ENCODE peak calls at places on chromosome 19, in seven cellular contexts. One of them, this sample, is unnamed.
A peak's percentile ranks its signal among the peaks of the same experiment; 100 is the strongest.

GRCh38 chr19:47514151-47514868 is 553 bp downstream of the NAPA start:
- DNase-seq in PC-3: no peak
- DNase-seq in tibial nerve: no peak
- DNase-seq in dorsolateral prefrontal cortex: no peak
- DNase-seq in heart right ventricle: no peak
- DNase-seq in upper lobe of left lung: peak; percentile 56
- DNase-seq in lower lobe of right lung: no peak
- DNase-seq in this sample: no peak

GRCh38 chr19:16442386-16443276 is 29.1 kb downstream of the EPS15L1 start:
- DNase-seq in PC-3: no peak
- DNase-seq in tibial nerve: no peak
- DNase-seq in dorsolateral prefrontal cortex: no peak
- DNase-seq in heart right ventricle: peak; percentile 57
- DNase-seq in upper lobe of left lung: no peak
- DNase-seq in lower lobe of right lung: peak; percentile 63
- DNase-seq in this sample: no peak

GRCh38 chr19:54554896-54555295 is 18.7 kb upstream of the LILRA2 start:
- DNase-seq in PC-3: no peak
- DNase-seq in tibial nerve: no peak
- DNase-seq in dorsolateral prefrontal cortex: no peak
- DNase-seq in heart right ventricle: no peak
- DNase-seq in upper lobe of left lung: no peak
- DNase-seq in lower lobe of right lung: no peak
- DNase-seq in this sample: peak; percentile 39

GRCh38 chr19:23401086-23401485 is 5.8 kb upstream of the ZNF91 start:
- DNase-seq in PC-3: no peak
- DNase-seq in tibial nerve: no peak
- DNase-seq in dorsolateral prefrontal cortex: no peak
- DNase-seq in heart right ventricle: no peak
- DNase-seq in upper lobe of left lung: no peak
- DNase-seq in lower lobe of right lung: no peak
- DNase-seq in this sample: no peak

GRCh38 chr19:16337809-16338469 is 13.3 kb downstream of the KLF2 start:
- DNase-seq in PC-3: no peak
- DNase-seq in tibial nerve: no peak
- DNase-seq in dorsolateral prefrontal cortex: no peak
- DNase-seq in heart right ventricle: no peak
- DNase-seq in upper lobe of left lung: peak; percentile 61
- DNase-seq in lower lobe of right lung: no peak
- DNase-seq in this sample: no peak

GRCh38 chr19:38726284-38726673 is 18.0 kb downstream of the CAPN12 start:
- DNase-seq in PC-3: no peak
- DNase-seq in tibial nerve: no peak
- DNase-seq in dorsolateral prefrontal cortex: no peak
- DNase-seq in heart right ventricle: peak; percentile 9
- DNase-seq in upper lobe of left lung: no peak
- DNase-seq in lower lobe of right lung: no peak
- DNase-seq in this sample: no peak

GRCh38 chr19:27887946-27888345 is 1325.0 kb downstream of the UQCRFS1 start:
- DNase-seq in PC-3: no peak
- DNase-seq in tibial nerve: no peak
- DNase-seq in dorsolateral prefrontal cortex: no peak
- DNase-seq in heart right ventricle: no peak
- DNase-seq in upper lobe of left lung: no peak
- DNase-seq in lower lobe of right lung: no peak
- DNase-seq in this sample: no peak

GRCh38 chr19:23972161-23972560 is 57.5 kb downstream of the ZNF726 start:
- DNase-seq in PC-3: no peak
- DNase-seq in tibial nerve: no peak
- DNase-seq in dorsolateral prefrontal cortex: no peak
- DNase-seq in heart right ventricle: no peak
- DNase-seq in upper lobe of left lung: peak; percentile 53
- DNase-seq in lower lobe of right lung: no peak
- DNase-seq in this sample: no peak

GRCh38 chr19:9847087-9847671 is 12.1 kb downstream of the PIN1 start:
- DNase-seq in PC-3: peak; percentile 86
- DNase-seq in tibial nerve: no peak
- DNase-seq in dorsolateral prefrontal cortex: peak; percentile 53
- DNase-seq in heart right ventricle: no peak
- DNase-seq in upper lobe of left lung: peak; percentile 78
- DNase-seq in lower lobe of right lung: no peak
- DNase-seq in this sample: no peak

GRCh38 chr19:56110515-56111448 is 10.3 kb downstream of the ZNF787 start:
- DNase-seq in PC-3: no peak
- DNase-seq in tibial nerve: no peak
- DNase-seq in dorsolateral prefrontal cortex: no peak
- DNase-seq in heart right ventricle: peak; percentile 65
- DNase-seq in upper lobe of left lung: peak; percentile 68
- DNase-seq in lower lobe of right lung: peak; percentile 74
- DNase-seq in this sample: no peak

DNA sequence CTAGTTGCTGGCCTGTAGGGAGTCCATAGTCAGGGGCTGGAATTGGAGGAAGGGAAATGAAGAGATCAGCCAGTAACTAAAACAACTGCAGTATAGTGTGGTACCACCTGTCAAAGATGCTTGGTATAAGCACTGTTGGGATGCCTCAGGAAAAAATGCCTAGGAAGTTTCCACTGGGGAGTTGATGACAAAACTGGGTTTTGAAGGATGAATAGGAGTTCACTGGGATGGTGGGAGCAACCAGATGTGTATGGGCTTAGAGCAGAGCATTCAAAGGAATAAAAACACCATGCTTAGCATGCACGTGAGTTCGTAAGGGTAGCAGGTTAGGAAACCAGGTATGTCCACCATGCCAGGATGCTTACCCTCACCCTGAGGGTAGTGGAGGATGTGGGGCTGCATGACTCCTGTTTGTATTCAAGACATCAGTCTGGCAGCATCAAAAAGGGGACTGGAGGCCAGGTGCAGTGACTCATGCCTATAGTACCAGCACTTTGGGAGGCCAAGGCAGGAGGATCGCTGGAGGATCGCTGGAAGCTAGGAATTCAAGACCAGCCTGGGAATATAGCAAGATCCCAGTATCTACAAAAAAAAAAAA is 7.1 kb downstream of the CATSPERD start:
- DNase-seq in PC-3: no peak
- DNase-seq in tibial nerve: no peak
- DNase-seq in dorsolateral prefrontal cortex: no peak
- DNase-seq in heart right ventricle: no peak
- DNase-seq in upper lobe of left lung: no peak
- DNase-seq in lower lobe of right lung: no peak
- DNase-seq in this sample: no peak
- H3K27ac ChIP-seq in PC-3: no peak overlapping the region
- H3K27ac ChIP-seq in tibial nerve: no peak overlapping the region
- H3K27ac ChIP-seq in dorsolateral prefrontal cortex: no peak overlapping the region
- H3K27ac ChIP-seq in heart right ventricle: no peak overlapping the region
- H3K27ac ChIP-seq in upper lobe of left lung: no peak overlapping the region
- H3K27ac ChIP-seq in lower lobe of right lung: no peak overlapping the region
- H3K27ac ChIP-seq in this sample: no peak overlapping the region

GRCh38 chr19:36113895-36114762 is 546 bp downstream of the POLR2I start:
- DNase-seq in PC-3: peak; percentile 25
- DNase-seq in tibial nerve: no peak
- DNase-seq in dorsolateral prefrontal cortex: peak; percentile 40
- DNase-seq in heart right ventricle: no peak
- DNase-seq in upper lobe of left lung: no peak
- DNase-seq in lower lobe of right lung: no peak
- DNase-seq in this sample: no peak
- TF ChIP-seq CTCF in PC-3: peak; percentile 30
- TF ChIP-seq CTCF in tibial nerve: no peak
- TF ChIP-seq CTCF in dorsolateral prefrontal cortex: no peak
- TF ChIP-seq CTCF in heart right ventricle: no peak
- TF ChIP-seq CTCF in upper lobe of left lung: no peak
- TF ChIP-seq CTCF in lower lobe of right lung: no peak
- TF ChIP-seq CTCF in this sample: no peak

GRCh38 chr19:49458567-49458903 is 5.5 kb downstream of the ALDH16A1 start:
- DNase-seq in PC-3: no peak
- DNase-seq in tibial nerve: no peak
- DNase-seq in dorsolateral prefrontal cortex: no peak
- DNase-seq in heart right ventricle: no peak
- DNase-seq in upper lobe of left lung: no peak
- DNase-seq in lower lobe of right lung: no peak
- DNase-seq in this sample: no peak
- H3K27ac ChIP-seq in PC-3: no peak overlapping the region
- H3K27ac ChIP-seq in tibial nerve: no peak overlapping the region
- H3K27ac ChIP-seq in dorsolateral prefrontal cortex: no peak overlapping the region
- H3K27ac ChIP-seq in heart right ventricle: no peak overlapping the region
- H3K27ac ChIP-seq in upper lobe of left lung: peak overlapping the region; percentile 76
- H3K27ac ChIP-seq in lower lobe of right lung: peak overlapping the region; percentile 71
- H3K27ac ChIP-seq in this sample: peak overlapping the region; percentile 81

DNA sequence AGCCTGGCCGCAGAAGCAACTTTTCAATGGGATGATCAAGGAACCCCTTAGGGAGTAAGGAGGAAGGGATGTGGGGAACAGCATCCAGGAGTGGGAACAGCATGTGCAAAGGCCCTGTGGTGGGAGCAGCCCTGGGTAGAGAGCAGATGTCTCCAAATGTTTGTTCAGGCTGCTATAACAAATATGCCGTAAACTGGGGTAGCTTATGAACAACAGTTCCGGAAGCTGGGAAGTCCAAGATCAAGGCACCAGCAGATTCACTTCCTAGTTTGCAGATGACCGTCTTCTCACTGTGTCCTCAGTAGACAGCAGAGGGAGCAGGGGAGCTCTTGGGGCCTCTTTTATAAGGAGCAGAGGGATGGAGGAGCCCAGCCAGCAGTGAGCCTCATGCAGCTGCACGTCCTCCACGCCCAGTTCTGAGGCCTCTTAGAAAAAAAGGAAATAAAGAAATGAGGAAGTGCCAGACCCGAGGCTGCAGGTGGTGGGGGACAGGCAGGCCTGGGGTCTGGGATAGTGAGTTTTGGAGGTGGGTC is 4.2 kb upstream of the LRRC25 start:
- DNase-seq in PC-3: peak; percentile 62
- DNase-seq in tibial nerve: no peak
- DNase-seq in dorsolateral prefrontal cortex: no peak
- DNase-seq in heart right ventricle: peak; percentile 47
- DNase-seq in upper lobe of left lung: no peak
- DNase-seq in lower lobe of right lung: peak; percentile 86
- DNase-seq in this sample: no peak
- TF ChIP-seq CTCF in PC-3: peak; percentile 48
- TF ChIP-seq CTCF in tibial nerve: peak; percentile 12
- TF ChIP-seq CTCF in dorsolateral prefrontal cortex: no peak
- TF ChIP-seq CTCF in heart right ventricle: no peak
- TF ChIP-seq CTCF in upper lobe of left lung: no peak
- TF ChIP-seq CTCF in lower lobe of right lung: peak; percentile 30
- TF ChIP-seq CTCF in this sample: peak; percentile 30

DNA sequence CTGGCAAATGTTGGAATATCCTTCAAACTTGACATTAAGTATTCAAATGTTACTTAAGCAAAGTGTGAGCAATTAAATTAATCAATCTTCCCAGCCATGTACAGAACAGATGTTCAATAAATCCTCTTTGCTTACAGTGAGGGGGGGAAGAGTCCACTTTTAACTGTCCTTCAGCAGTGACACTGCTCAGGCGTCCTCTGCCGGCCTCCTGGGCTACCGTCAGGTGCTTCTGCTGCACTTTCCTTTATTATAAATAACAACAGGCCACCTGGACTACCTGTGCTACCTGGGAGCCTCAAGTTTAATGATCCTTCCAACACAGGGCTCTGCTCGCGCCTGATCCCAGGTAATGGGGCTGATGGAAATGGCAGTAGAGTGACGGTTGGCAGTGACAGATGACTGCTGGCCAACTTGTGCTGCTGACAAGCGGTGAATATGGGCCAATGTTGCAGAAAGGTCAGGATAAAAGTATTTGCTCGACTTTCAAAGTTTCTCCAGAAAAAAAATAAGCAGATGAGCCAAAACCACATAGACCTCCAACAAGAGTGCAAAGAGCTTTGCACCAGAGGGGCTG is 460.0 kb upstream of the ZNF507 start:
- DNase-seq in PC-3: no peak
- DNase-seq in tibial nerve: no peak
- DNase-seq in dorsolateral prefrontal cortex: no peak
- DNase-seq in heart right ventricle: no peak
- DNase-seq in upper lobe of left lung: peak; percentile 14
- DNase-seq in lower lobe of right lung: no peak
- DNase-seq in this sample: no peak
- H3K27ac ChIP-seq in PC-3: no peak overlapping the region
- H3K27ac ChIP-seq in tibial nerve: no peak overlapping the region
- H3K27ac ChIP-seq in dorsolateral prefrontal cortex: no peak overlapping the region
- H3K27ac ChIP-seq in heart right ventricle: no peak overlapping the region
- H3K27ac ChIP-seq in upper lobe of left lung: no peak overlapping the region
- H3K27ac ChIP-seq in lower lobe of right lung: no peak overlapping the region
- H3K27ac ChIP-seq in this sample: no peak overlapping the region

GRCh38 chr19:12871681-12872080 is 9.6 kb downstream of the DNASE2 start:
- DNase-seq in PC-3: no peak
- DNase-seq in tibial nerve: no peak
- DNase-seq in dorsolateral prefrontal cortex: no peak
- DNase-seq in heart right ventricle: no peak
- DNase-seq in upper lobe of left lung: no peak
- DNase-seq in lower lobe of right lung: no peak
- DNase-seq in this sample: no peak

GRCh38 chr19:12873891-12874745 is 7.1 kb downstream of the DNASE2 start:
- DNase-seq in PC-3: no peak
- DNase-seq in tibial nerve: no peak
- DNase-seq in dorsolateral prefrontal cortex: no peak
- DNase-seq in heart right ventricle: no peak
- DNase-seq in upper lobe of left lung: peak; percentile 86
- DNase-seq in lower lobe of right lung: no peak
- DNase-seq in this sample: no peak

GRCh38 chr19:12875086-12875485 is 6.2 kb downstream of the DNASE2 start:
- DNase-seq in PC-3: no peak
- DNase-seq in tibial nerve: no peak
- DNase-seq in dorsolateral prefrontal cortex: no peak
- DNase-seq in heart right ventricle: no peak
- DNase-seq in upper lobe of left lung: no peak
- DNase-seq in lower lobe of right lung: no peak
- DNase-seq in this sample: no peak

GRCh38 chr19:12872255-12872654 is 9.0 kb downstream of the DNASE2 start:
- DNase-seq in PC-3: peak; percentile 25
- DNase-seq in tibial nerve: no peak
- DNase-seq in dorsolateral prefrontal cortex: no peak
- DNase-seq in heart right ventricle: no peak
- DNase-seq in upper lobe of left lung: no peak
- DNase-seq in lower lobe of right lung: no peak
- DNase-seq in this sample: no peak

DNA sequence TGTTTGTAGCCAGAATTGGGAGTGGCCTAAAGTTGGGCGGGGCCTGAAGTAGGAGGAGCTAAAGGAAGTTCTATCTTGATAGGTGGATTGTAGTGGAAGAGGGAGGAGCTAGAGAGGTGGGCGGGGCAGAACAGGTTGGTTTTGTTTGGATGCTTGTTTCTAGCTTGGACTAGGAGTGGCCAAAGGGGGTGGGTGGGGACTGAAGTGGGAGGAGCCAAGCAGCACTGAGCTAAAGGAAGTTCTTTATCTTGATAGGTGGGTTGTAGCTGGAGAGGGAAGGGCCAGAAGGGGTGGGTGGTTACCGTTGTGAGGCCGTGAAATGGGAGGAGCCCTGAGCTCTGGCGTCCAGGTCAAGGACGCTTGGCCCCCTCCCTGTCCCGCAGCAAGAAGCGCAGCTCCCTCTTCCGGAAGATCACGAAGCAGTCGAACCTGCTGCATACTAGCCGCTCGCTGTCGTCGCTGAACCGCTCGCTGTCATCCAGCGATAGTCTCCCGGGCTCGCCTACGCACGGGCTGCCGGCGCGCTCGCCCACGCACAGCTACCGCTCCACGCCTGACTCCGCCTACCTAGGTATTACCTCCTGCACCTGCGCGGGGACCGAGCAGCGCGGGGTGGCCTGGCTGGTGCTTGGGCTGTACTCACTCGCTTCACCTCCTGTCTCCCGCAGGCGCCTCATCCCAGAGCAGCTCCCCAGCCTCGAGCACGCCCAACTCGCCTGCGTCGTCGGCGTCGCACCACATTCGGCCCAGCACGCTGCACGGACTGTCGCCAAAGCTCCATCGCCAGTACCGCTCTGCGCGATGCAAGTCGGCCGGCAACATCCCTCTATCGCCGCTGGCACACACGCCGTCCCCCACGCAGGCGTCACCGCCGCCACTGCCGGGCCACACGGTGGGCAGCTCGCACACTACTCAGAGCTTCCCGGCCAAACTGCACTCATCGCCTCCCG is 8.0 kb downstream of the DNASE2 start:
- DNase-seq in PC-3: peak; percentile 91
- DNase-seq in tibial nerve: no peak
- DNase-seq in dorsolateral prefrontal cortex: no peak
- DNase-seq in heart right ventricle: no peak
- DNase-seq in upper lobe of left lung: no peak
- DNase-seq in lower lobe of right lung: peak; percentile 83
- DNase-seq in this sample: peak; percentile 82
- TF ChIP-seq CTCF in PC-3: no peak
- TF ChIP-seq CTCF in tibial nerve: no peak
- TF ChIP-seq CTCF in dorsolateral prefrontal cortex: no peak
- TF ChIP-seq CTCF in heart right ventricle: no peak
- TF ChIP-seq CTCF in upper lobe of left lung: no peak
- TF ChIP-seq CTCF in lower lobe of right lung: peak; percentile 9
- TF ChIP-seq CTCF in this sample: no peak